ENCODE peak calls at places on chromosomes 7 and 10, in five cellular contexts. T, Q, M, S and O are unnamed samples. For H3K4me1, the result is how much of the 10 kb centered on the place peaks cover.

GRCh38 chr7:77202544-77202976 is 2.9 kb upstream of the FGL2 start:
- DNase-seq in T (peak), Q (no peak), M (no peak), S (no peak), O (no peak)

GRCh38 chr10:78451592-78451991 is 417.9 kb downstream of the RPS24 start:
- DNase-seq in T (no peak), Q (no peak), M (no peak), S (no peak), O (no peak)

GRCh38 chr7:77199008-77199966 is at the start of gene FGL2:
- DNase-seq in T (no peak), Q (no peak), M (no peak), S (no peak), O (peak)

GRCh38 chr10:102812213-102812876 is 24.9 kb downstream of the CYP17A1 start:
- DNase-seq in T (no peak), Q (no peak), M (no peak), S (no peak), O (no peak)

GRCh38 chr10:73997479-73997805 is 474 bp upstream of the VCL start:
- DNase-seq in T (no peak), Q (no peak), M (peak), S (no peak), O (no peak)

GRCh38 chr7:134645935-134646334 is 718 bp upstream of the BPGM start:
- DNase-seq in T (no peak), Q (no peak), M (peak), S (no peak), O (no peak)

GRCh38 chr10:119316002-119316358 is 108.6 kb downstream of the GRK5 start:
- DNase-seq in T (no peak), Q (no peak), M (no peak), S (no peak), O (no peak)

GRCh38 chr10:46235705-46236536 is 50.9 kb upstream of the ANTXRL start:
- DNase-seq in T (no peak), Q (no peak), M (no peak), S (no peak), O (peak)

GRCh38 chr7:77439572-77439971 is 23.4 kb upstream of the GSAP start:
- DNase-seq in T (no peak), Q (no peak), M (no peak), S (peak), O (no peak)

GRCh38 chr10:65313406-65313805 is 1612.4 kb upstream of the LRRTM3 start:
- DNase-seq in T (no peak), Q (no peak), M (no peak), S (no peak), O (no peak)

GRCh38 chr10:120987359-120987758 is 136.2 kb downstream of the WDR11 start:
- DNase-seq in T (no peak), Q (no peak), M (no peak), S (no peak), O (no peak)

GRCh38 chr7:102859799-102860125 is 53.0 kb upstream of the LRRC17 start:
- DNase-seq in T (no peak), Q (no peak), M (no peak), S (no peak), O (no peak)

GRCh38 chr7:156943091-156944041 is 6.1 kb upstream of the NOM1 start:
- DNase-seq in T (no peak), Q (no peak), M (no peak), S (no peak), O (no peak)
- TF ChIP-seq EZH2 in T (no peak), Q (no peak), M (no peak), S (no peak), O (no peak)

GRCh38 chr10:58393317-58393716 is 8.1 kb downstream of the TFAM start:
- DNase-seq in T (no peak), Q (no peak), M (no peak), S (no peak), O (no peak)
- TF ChIP-seq YY1 in T (no peak), Q (no peak), M (no peak), S (no peak), O (no peak)

DNA sequence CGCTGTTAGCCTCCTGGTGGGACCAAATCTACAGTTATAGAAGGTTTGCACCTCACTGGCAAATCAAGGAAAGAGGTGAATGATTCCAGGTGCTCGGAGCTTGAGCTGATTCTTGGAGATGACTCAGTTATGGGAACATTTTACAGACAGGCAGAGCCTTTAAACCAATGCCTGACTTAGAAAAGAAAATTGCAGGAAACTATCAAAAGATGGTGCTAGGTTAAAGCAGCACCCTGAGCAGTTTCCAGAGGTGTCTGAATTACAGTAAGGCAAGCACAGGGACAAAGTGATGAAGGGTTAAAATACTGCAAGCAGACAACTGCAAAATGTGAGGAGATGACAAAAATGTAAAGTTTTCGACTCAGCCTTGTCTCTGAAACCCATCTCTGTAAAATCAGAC is 3.0 kb downstream of the LRRTM3 start:
- DNase-seq in T (no peak), Q (no peak), M (no peak), S (no peak), O (no peak)
- H3K4me1 ChIP-seq in T (under half), Q (under half), M (under half), S (under half), O (under half)

DNA sequence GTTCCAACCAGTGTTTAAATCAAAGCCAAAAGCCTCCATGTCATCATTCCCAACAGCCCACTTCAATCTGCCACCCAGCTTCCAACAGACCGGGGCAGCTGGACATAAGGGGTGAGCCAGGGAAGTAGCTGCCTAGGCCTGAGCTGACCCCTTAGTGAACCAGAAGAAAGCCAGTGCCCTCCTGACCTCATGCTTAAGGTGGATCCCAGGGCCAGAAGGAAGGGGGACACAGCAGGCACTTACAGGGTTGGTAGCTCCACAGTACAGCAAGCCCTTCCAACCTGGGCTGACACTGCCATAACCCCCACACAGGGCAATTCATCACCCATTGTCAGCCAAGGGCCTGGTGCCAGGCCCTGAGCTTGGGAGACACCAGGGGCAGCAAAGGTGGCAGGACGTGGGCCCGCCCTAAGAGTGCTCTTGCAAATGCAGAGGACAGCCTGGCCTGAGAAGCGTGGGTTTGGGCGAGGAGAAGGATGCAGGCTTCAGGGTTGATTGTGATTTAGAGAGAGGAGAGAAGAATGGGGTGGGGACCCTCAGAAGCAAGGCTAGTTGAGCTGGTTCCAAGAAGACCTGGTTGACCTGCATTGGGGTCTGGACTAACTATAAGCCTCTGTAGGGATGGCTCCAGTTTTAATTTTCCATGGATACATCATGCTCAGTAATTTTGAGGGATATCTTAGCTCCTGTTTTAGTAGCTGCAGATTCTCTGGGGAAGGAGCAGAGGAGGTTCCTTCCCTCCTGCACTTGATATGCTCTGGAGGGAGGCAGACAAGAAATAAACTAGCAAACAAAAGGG is 3.1 kb upstream of the CYP26A1 start:
- DNase-seq in T (no peak), Q (no peak), M (no peak), S (no peak), O (no peak)
- TF ChIP-seq EZH2 in T (no peak), Q (no peak), M (no peak), S (no peak), O (no peak)

GRCh38 chr10:112724404-112724991 is 225.5 kb upstream of the TCF7L2 start:
- DNase-seq in T (no peak), Q (no peak), M (no peak), S (peak), O (no peak)

GRCh38 chr10:112720178-112720577 is 229.9 kb upstream of the TCF7L2 start:
- DNase-seq in T (no peak), Q (no peak), M (no peak), S (no peak), O (no peak)

GRCh38 chr10:112722758-112723157 is 227.3 kb upstream of the TCF7L2 start:
- DNase-seq in T (no peak), Q (no peak), M (no peak), S (no peak), O (no peak)

GRCh38 chr10:112723876-112724275 is 226.2 kb upstream of the TCF7L2 start:
- DNase-seq in T (no peak), Q (no peak), M (no peak), S (no peak), O (no peak)

DNA sequence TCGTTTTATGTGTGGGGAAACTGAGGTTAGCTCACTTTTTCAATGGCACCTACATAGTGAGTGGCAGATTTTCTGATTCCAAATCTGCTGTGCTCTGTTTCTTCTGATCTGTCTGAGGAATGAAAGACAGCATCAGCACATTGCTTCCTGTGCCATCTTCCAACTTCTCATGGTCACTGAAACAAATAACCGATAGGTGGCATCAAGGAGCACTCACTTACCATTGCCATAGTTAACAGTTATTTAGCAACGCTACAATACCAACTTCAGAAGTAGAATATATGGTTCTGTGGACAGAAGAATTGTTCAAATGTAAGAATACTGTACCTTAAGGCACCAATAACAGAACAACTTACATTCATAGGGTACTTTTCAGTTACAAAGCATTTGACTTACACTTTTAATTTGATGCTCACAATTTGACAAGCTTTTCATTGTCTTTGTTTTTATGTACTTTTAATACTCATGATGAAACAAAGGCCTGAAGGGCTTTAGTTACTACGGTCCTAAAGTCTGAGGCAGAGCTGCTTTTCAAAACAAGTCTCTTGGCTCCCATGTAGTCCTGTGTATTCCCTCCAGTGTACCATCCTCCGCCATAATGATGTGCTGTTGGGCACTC is 228.9 kb upstream of the TCF7L2 start:
- DNase-seq in T (peak), Q (peak), M (peak), S (peak), O (peak)
- TF ChIP-seq YY1 in T (no peak), Q (peak), M (no peak), S (no peak), O (no peak)

GRCh38 chr10:132064082-132064755 is 1.5 kb upstream of the JAKMIP3 start:
- DNase-seq in T (no peak), Q (no peak), M (no peak), S (no peak), O (no peak)

GRCh38 chr10:132062181-132062515 is 3.6 kb upstream of the JAKMIP3 start:
- DNase-seq in T (no peak), Q (no peak), M (no peak), S (no peak), O (no peak)

GRCh38 chr10:132063432-132063831 is 2.3 kb upstream of the JAKMIP3 start:
- DNase-seq in T (no peak), Q (no peak), M (no peak), S (no peak), O (no peak)

GRCh38 chr10:132061465-132062180 is 4.1 kb upstream of the JAKMIP3 start:
- DNase-seq in T (no peak), Q (no peak), M (no peak), S (no peak), O (no peak)

GRCh38 chr10:132062641-132063390 is 2.9 kb upstream of the JAKMIP3 start:
- DNase-seq in T (no peak), Q (no peak), M (no peak), S (no peak), O (no peak)
- H3K4me1 ChIP-seq in T (under half), Q (under half), M (under half), S (under half), O (under half)

DNA sequence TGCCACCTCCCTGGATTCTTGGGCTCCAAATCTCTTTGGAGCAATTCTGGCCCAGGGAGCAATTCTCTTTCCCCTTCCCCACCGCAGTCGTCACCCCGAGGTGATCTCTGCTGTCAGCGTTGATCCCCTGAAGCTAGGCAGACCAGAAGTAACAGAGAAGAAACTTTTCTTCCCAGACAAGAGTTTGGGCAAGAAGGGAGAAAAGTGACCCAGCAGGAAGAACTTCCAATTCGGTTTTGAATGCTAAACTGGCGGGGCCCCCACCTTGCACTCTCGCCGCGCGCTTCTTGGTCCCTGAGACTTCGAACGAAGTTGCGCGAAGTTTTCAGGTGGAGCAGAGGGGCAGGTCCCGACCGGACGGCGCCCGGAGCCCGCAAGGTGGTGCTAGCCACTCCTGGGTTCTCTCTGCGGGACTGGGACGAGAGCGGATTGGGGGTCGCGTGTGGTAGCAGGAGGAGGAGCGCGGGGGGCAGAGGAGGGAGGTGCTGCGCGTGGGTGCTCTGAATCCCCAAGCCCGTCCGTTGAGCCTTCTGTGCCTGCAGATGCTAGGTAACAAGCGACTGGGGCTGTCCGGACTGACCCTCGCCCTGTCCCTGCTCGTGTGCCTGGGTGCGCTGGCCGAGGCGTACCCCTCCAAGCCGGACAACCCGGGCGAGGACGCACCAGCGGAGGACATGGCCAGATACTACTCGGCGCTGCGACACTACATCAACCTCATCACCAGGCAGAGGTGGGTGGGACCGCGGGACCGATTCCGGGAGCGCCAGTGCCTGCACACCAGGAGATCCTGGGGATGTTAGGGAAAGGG is 913 bp downstream of the NPY start:
- DNase-seq in T (no peak), Q (no peak), M (no peak), S (no peak), O (no peak)
- TF ChIP-seq EZH2 in T (no peak), Q (no peak), M (no peak), S (no peak), O (peak)